ENCODE peak calls at places on chromosome 11, in four cellular contexts. N is effector memory CD4-positive, alpha-beta T cell; J is CD4-positive, alpha-beta T cell; G is dermis blood vessel endothelial cell. U is an unnamed sample.
A peak's percentile ranks its signal among the peaks of the same experiment; 100 is the strongest.

GRCh38 chr11:10622957-10623787 is 54.7 kb upstream of the LYVE1 start:
- DNase-seq in J (no peak), N (no peak), G (no peak), U (peak; percentile 57)

GRCh38 chr11:65376138-65376713 is 6.2 kb downstream of the SLC25A45 start:
- DNase-seq in N (no peak), G (no peak), J (no peak), U (no peak)

GRCh38 chr11:104803770-104804169 is 94.5 kb downstream of the CASP12 start:
- DNase-seq in J (no peak), G (no peak), N (no peak), U (no peak)

GRCh38 chr11:369336-370018 is at the start of gene B4GALNT4:
- DNase-seq in J (peak; percentile 10), N (no peak), G (peak; percentile 15), U (peak; percentile 65)

GRCh38 chr11:3104051-3104714 is 47.0 kb upstream of the CARS1 start:
- DNase-seq in G (no peak), N (no peak), J (no peak), U (no peak)

GRCh38 chr11:81669944-81670526 is 1063.6 kb downstream of the FAM181B start:
- DNase-seq in N (no peak), J (no peak), G (no peak), U (no peak)

GRCh38 chr11:68042219-68043028 is 3.6 kb downstream of the TCIRG1 start:
- DNase-seq in G (no peak), J (no peak), N (no peak), U (no peak)

GRCh38 chr11:9717719-9718118 is 53.8 kb downstream of the SWAP70 start:
- DNase-seq in N (no peak), G (no peak), J (no peak), U (no peak)

GRCh38 chr11:77069969-77070582 is 3.3 kb downstream of the CAPN5 start:
- DNase-seq in J (no peak), G (no peak), N (no peak), U (no peak)

GRCh38 chr11:129643031-129643721 is 172.5 kb upstream of the TMEM45B start:
- DNase-seq in J (no peak), G (no peak), N (no peak), U (no peak)

GRCh38 chr11:72144807-72145565 is 9.5 kb downstream of the FOLR3 start:
- DNase-seq in N (no peak), G (no peak), J (no peak), U (no peak)

GRCh38 chr11:8373519-8374432 is 110.1 kb upstream of the LMO1 start:
- DNase-seq in J (no peak), N (no peak), G (no peak), U (no peak)

GRCh38 chr11:79179087-79179486 is 261.7 kb downstream of the TENM4 start:
- DNase-seq in N (no peak), G (no peak), J (no peak), U (no peak)

GRCh38 chr11:77668760-77669159 is 31.2 kb upstream of the CLNS1A start:
- DNase-seq in J (no peak), N (no peak), G (no peak), U (no peak)

GRCh38 chr11:94680426-94680825 is 87.7 kb upstream of the AMOTL1 start:
- DNase-seq in N (no peak), G (no peak), J (no peak), U (no peak)

GRCh38 chr11:121119444-121119843 is 18.4 kb downstream of the TECTA start:
- DNase-seq in G (no peak), J (no peak), N (no peak), U (no peak)

GRCh38 chr11:65590240-65590738 is 5.3 kb downstream of the KCNK7 start:
- DNase-seq in G (peak; percentile 37), N (no peak), J (no peak), U (no peak)

GRCh38 chr11:33531743-33532181 is 168.9 kb downstream of the C11orf91 start:
- DNase-seq in N (no peak), J (no peak), G (no peak), U (no peak)

GRCh38 chr11:2511421-2512369 is 66.9 kb downstream of the KCNQ1 start:
- DNase-seq in G (no peak), N (no peak), J (no peak), U (no peak)

GRCh38 chr11:111582163-111582562 is 20.1 kb upstream of the SIK2 start:
- DNase-seq in J (no peak), G (peak; percentile 36), N (no peak), U (no peak)

U was measured in globus pallidus.